ENCODE peak calls at places on chromosomes 1 and 21, in eight cellular contexts. D is HFF-Myc, H is astrocyte of the spinal cord, Y is upper lobe of right lung, A is IMR-90, P is thoracic aorta, G is cardiac muscle cell, T is left ventricle myocardium inferior. F is an unnamed sample.

GRCh38 chr1:167797005-167797404 is 75.2 kb downstream of the MPZL1 start:
- DNase-seq in D (peak; percentile 89), H (peak; percentile 97), Y (peak; percentile 73), A (peak; percentile 99), P (peak; percentile 71), G (peak; percentile 77), T (peak; percentile 76), F (peak; percentile 99)

GRCh38 chr1:159076753-159077656 is at the start of gene AIM2:
- DNase-seq in D (peak; percentile 47), H (no peak), Y (peak; percentile 80), A (no peak), P (no peak), G (no peak), T (no peak), F (no peak)

GRCh38 chr1:56509713-56510641 is 69.4 kb downstream of the PLPP3 start:
- DNase-seq in D (no peak), H (no peak), Y (no peak), A (no peak), P (no peak), G (peak; percentile 50), T (peak; percentile 19), F (peak; percentile 16)

GRCh38 chr1:150544204-150544603 is 5.0 kb upstream of the ADAMTSL4 start:
- DNase-seq in D (no peak), H (no peak), Y (no peak), A (no peak), P (no peak), G (no peak), T (no peak), F (no peak)

GRCh38 chr1:221670081-221670480 is 71.8 kb downstream of the DUSP10 start:
- DNase-seq in D (no peak), H (no peak), Y (no peak), A (no peak), P (no peak), G (no peak), T (no peak), F (no peak)

GRCh38 chr1:158933621-158934020 is 2.3 kb downstream of the PYHIN1 start:
- DNase-seq in D (no peak), H (no peak), Y (no peak), A (no peak), P (no peak), G (no peak), T (no peak), F (no peak)

GRCh38 chr1:15939181-15940109 is 36.5 kb downstream of the ZBTB17 start:
- DNase-seq in D (no peak), H (peak; percentile 49), Y (no peak), A (peak; percentile 63), P (no peak), G (no peak), T (no peak), F (peak; percentile 55)

GRCh38 chr1:211349730-211350129 is 23.1 kb downstream of the TRAF5 start:
- DNase-seq in D (no peak), H (no peak), Y (no peak), A (no peak), P (no peak), G (no peak), T (no peak), F (no peak)

GRCh38 chr1:185439727-185440415 is 122.8 kb upstream of the IVNS1ABP start:
- DNase-seq in D (peak; percentile 29), H (peak; percentile 64), Y (no peak), A (peak; percentile 74), P (no peak), G (peak; percentile 10), T (no peak), F (peak; percentile 67)

GRCh38 chr1:105865546-105865945 is 1190.9 kb upstream of the PRMT6 start:
- DNase-seq in D (no peak), H (no peak), Y (no peak), A (no peak), P (no peak), G (no peak), T (no peak), F (peak; percentile 34)

GRCh38 chr1:8789314-8790214 is 27.9 kb downstream of the RERE start:
- DNase-seq in D (no peak), H (no peak), Y (no peak), A (no peak), P (no peak), G (peak; percentile 29), T (no peak), F (no peak)

DNA sequence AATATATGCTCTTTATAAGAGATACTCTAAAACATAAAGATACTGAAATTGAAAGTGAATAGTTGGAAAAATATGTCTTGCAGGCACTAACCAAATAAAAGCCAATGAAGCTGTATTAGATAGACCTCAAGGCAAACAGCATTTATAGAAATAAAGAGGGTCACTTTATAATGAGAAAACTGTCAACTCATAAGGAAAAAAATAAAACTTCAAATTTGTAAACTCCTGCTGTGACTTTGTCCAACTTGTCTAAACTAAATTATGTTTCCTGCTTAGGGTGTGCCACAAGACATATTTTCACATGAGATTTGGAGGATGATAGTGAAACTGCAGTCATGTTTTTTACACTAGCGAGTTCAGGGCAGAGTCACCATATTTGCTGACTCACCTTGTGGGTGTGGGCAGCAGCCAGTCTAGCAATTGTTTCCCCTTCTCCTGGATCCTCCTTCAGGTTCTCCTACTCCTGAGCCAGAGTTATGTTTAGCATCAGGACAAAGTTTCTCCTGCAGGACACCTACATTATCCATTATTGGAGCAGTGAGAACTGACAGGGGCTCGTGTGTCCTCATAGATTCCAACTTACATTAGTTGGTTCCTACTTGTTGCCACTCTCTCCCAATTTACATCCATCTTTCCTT is 43.8 kb downstream of the CD53 start:
- DNase-seq in D (peak; percentile 5), H (no peak), Y (no peak), A (peak; percentile 19), P (no peak), G (no peak), T (no peak), F (peak; percentile 17)
- H3K4me3 ChIP-seq in D (no peak overlapping the region), H (no peak overlapping the region), Y (no peak overlapping the region), A (peak overlapping the region; percentile 15), P (no peak overlapping the region), G (no peak overlapping the region), T (no peak overlapping the region), F (no peak overlapping the region)

GRCh38 chr1:226549937-226550670 is 1.5 kb downstream of the STUM start:
- DNase-seq in D (no peak), H (no peak), Y (no peak), A (no peak), P (no peak), G (no peak), T (peak; percentile 50), F (no peak)
- TF ChIP-seq CTCF in D (peak; percentile 4), H (peak; percentile 12), Y (peak; percentile 23), A (no peak), P (peak; percentile 33), G (peak; percentile 21), T (peak; percentile 34), F (no peak)

GRCh38 chr1:26996024-26996423 is 2.5 kb downstream of the TRNP1 start:
- DNase-seq in D (no peak), H (no peak), Y (no peak), A (peak; percentile 58), P (no peak), G (no peak), T (no peak), F (no peak)

GRCh38 chr1:26994020-26994745 is 691 bp downstream of the TRNP1 start:
- DNase-seq in D (no peak), H (no peak), Y (no peak), A (no peak), P (no peak), G (peak; percentile 62), T (peak; percentile 27), F (no peak)

GRCh38 chr1:26996665-26997064 is 3.2 kb downstream of the TRNP1 start:
- DNase-seq in D (no peak), H (no peak), Y (no peak), A (no peak), P (no peak), G (no peak), T (no peak), F (no peak)

GRCh38 chr1:26993237-26994019 is at the start of gene TRNP1:
- DNase-seq in D (no peak), H (peak; percentile 78), Y (peak; percentile 86), A (peak; percentile 78), P (no peak), G (peak; percentile 92), T (peak; percentile 71), F (peak; percentile 82)

GRCh38 chr1:26994772-26995625 is 1.5 kb downstream of the TRNP1 start:
- DNase-seq in D (no peak), H (no peak), Y (no peak), A (no peak), P (no peak), G (no peak), T (no peak), F (no peak)
- H3K4me3 ChIP-seq in D (peak overlapping the region; percentile 91), H (peak overlapping the region; percentile 71), Y (peak overlapping the region; percentile 61), A (peak overlapping the region; percentile 95), P (peak overlapping the region; percentile 92), G (peak overlapping the region; percentile 64), T (peak overlapping the region; percentile 84), F (peak overlapping the region; percentile 71)

DNA sequence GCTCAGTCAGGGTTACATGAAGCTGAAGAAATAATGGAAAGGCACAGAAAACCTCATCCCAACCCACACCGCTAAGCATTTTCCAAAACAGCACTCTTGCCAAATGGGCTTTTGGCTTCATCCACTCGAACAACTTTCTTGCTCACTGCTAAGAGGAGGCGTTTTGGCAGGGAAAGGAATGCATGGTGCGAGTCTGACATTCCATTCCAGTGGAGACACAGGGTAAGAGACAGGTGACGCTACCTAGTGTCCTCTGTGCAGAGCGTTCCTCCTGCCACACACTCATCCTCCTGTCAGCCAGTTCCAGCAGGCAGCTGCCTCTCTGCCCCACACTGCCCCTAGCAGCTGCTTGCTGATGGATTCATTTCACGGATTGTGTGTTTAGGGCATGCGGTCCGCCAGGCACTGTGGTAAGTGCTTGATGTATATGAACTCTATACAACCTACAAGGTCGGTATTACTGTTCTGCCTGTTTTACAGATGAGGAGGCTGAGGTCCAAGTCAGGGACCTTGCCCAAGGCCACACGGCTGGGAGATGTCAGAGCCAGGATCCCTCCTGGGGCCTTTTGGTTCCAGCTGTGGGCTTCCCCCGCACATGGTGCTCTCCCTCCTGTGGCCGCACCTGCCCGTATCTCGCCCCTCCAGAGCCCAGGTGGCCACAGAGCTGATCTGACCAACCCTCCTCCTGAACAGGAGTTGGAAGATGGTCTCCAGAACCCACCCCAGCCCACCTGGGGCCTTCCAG is 25.7 kb upstream of the BACE2 start:
- DNase-seq in D (peak; percentile 35), H (peak; percentile 58), Y (no peak), A (peak; percentile 47), P (peak; percentile 21), G (no peak), T (no peak), F (peak; percentile 12)
- TF ChIP-seq CTCF in D (no peak), H (no peak), Y (no peak), A (no peak), P (no peak), G (no peak), T (no peak), F (no peak)

GRCh38 chr1:248183996-248184395 is 9.4 kb downstream of the OR2M2 start:
- DNase-seq in D (no peak), H (no peak), Y (no peak), A (no peak), P (no peak), G (no peak), T (no peak), F (no peak)
- H3K4me3 ChIP-seq in D (no peak overlapping the region), H (no peak overlapping the region), Y (no peak overlapping the region), A (no peak overlapping the region), P (no peak overlapping the region), G (no peak overlapping the region), T (no peak overlapping the region), F (no peak overlapping the region)

F was measured in choroid plexus epithelial cell.